ENCODE peak calls at places on chromosomes 13 and 19, in nine cellular contexts. I is PC-3, V is HCT116, P is GM23338, W is MM.1S, R is GM23248, L is SK-N-SH, H is hepatocyte, X is PC-9. C is an unnamed sample. For H3K9me2, the result is how much of the 10 kb centered on the place peaks cover.

GRCh38 chr19:50387176-50387867 is 3.2 kb downstream of the POLD1 start:
- DNase-seq in W (no peak), X (no peak), V (no peak), P (no peak), H (no peak), L (no peak), I (no peak), R (peak), C (no peak)

GRCh38 chr19:18304496-18305312 is 18.2 kb downstream of the LSM4 start:
- DNase-seq in I (peak), W (peak), L (peak), R (peak), P (peak), V (no peak), H (peak), X (peak), C (peak)

GRCh38 chr19:6067975-6068374 is 42.3 kb downstream of the RFX2 start:
- DNase-seq in X (no peak), L (no peak), P (no peak), V (no peak), H (no peak), W (no peak), I (no peak), R (no peak), C (no peak)

GRCh38 chr19:18401580-18402112 is 4.2 kb upstream of the LRRC25 start:
- DNase-seq in I (peak), X (peak), L (no peak), W (peak), H (peak), P (peak), V (no peak), R (peak), C (peak)

GRCh38 chr13:50712469-50712868 is 131.0 kb downstream of the DLEU7 start:
- DNase-seq in V (no peak), L (no peak), H (no peak), W (no peak), P (no peak), R (no peak), I (no peak), X (no peak), C (no peak)

GRCh38 chr13:41418751-41419150 is 38.6 kb upstream of the RGCC start:
- DNase-seq in P (no peak), V (no peak), X (no peak), R (no peak), L (no peak), W (no peak), H (no peak), I (no peak), C (no peak)

GRCh38 chr13:24670927-24671326 is 9.3 kb upstream of the ATP12A start:
- DNase-seq in L (peak), I (peak), W (no peak), X (peak), H (peak), V (peak), R (peak), P (peak), C (peak)

GRCh38 chr13:76711515-76712182 is 174.6 kb downstream of the KCTD12 start:
- DNase-seq in I (peak), L (no peak), W (no peak), V (no peak), R (peak), X (no peak), P (no peak), H (peak), C (no peak)

GRCh38 chr19:2814426-2814825 is 5.2 kb upstream of the ZNF554 start:
- DNase-seq in W (no peak), R (no peak), L (peak), P (no peak), H (no peak), I (no peak), X (no peak), V (no peak), C (no peak)

GRCh38 chr19:33872445-33873320 is 76.0 kb downstream of the KCTD15 start:
- DNase-seq in P (no peak), V (no peak), L (no peak), X (no peak), I (no peak), R (no peak), W (no peak), H (no peak), C (no peak)

GRCh38 chr19:55579766-55580621 is 654 bp downstream of the ZNF579 start:
- DNase-seq in L (peak), H (peak), I (peak), R (peak), X (peak), W (no peak), V (no peak), P (peak), C (peak)

GRCh38 chr19:44607049-44607448 is 6.3 kb upstream of the IGSF23 start:
- DNase-seq in H (no peak), W (no peak), X (no peak), R (peak), V (no peak), I (peak), L (no peak), P (no peak), C (no peak)

GRCh38 chr13:97067342-97067895 is 73.1 kb upstream of the OXGR1 start:
- DNase-seq in I (no peak), L (no peak), R (peak), X (no peak), W (no peak), H (no peak), P (no peak), V (no peak), C (no peak)

GRCh38 chr13:40486518-40487163 is 179.8 kb downstream of the FOXO1 start:
- DNase-seq in W (no peak), L (no peak), R (no peak), V (no peak), X (no peak), I (no peak), P (no peak), H (no peak), C (no peak)

GRCh38 chr13:98997738-98998641 is 20.1 kb upstream of the DOCK9 start:
- DNase-seq in W (no peak), X (peak), I (peak), R (peak), L (no peak), P (no peak), V (no peak), H (no peak), C (no peak)

GRCh38 chr19:31312004-31312403 is 37.2 kb downstream of the TSHZ3 start:
- DNase-seq in H (peak), V (no peak), L (no peak), P (no peak), X (no peak), I (peak), R (peak), W (no peak), C (no peak)

GRCh38 chr13:101649490-101650126 is 197.1 kb downstream of the ITGBL1 start:
- DNase-seq in H (peak), L (no peak), P (no peak), X (no peak), I (peak), V (no peak), R (peak), W (no peak), C (no peak)

GRCh38 chr13:29369060-29369743 is 226.3 kb downstream of the SLC7A1 start:
- DNase-seq in W (peak), P (peak), V (peak), R (peak), H (peak), I (peak), L (peak), X (peak), C (peak)

GRCh38 chr13:20105161-20105689 is 55.6 kb downstream of the GJA3 start:
- DNase-seq in V (no peak), W (no peak), H (no peak), L (no peak), I (no peak), R (no peak), P (no peak), X (no peak), C (no peak)

GRCh38 chr19:18894254-18895037 is 1.5 kb downstream of the CERS1 start:
- DNase-seq in L (peak), X (no peak), I (no peak), H (peak), P (peak), W (no peak), R (peak), V (no peak), C (peak)

GRCh38 chr19:29882719-29883105 is 59.3 kb upstream of the URI1 start:
- DNase-seq in R (no peak), H (peak), W (no peak), V (no peak), P (peak), L (no peak), I (no peak), X (no peak), C (no peak)

GRCh38 chr13:73618275-73618865 is 515.8 kb downstream of the KLF12 start:
- DNase-seq in H (peak), V (no peak), X (no peak), R (no peak), W (no peak), P (peak), I (peak), L (no peak), C (no peak)

GRCh38 chr13:47945738-47946137 is 55.3 kb downstream of the SUCLA2 start:
- DNase-seq in I (no peak), L (no peak), V (no peak), R (peak), W (no peak), H (peak), P (no peak), X (no peak), C (no peak)

GRCh38 chr13:48496796-48497195 is 36.1 kb downstream of the RCBTB2 start:
- DNase-seq in R (no peak), V (no peak), P (peak), W (no peak), X (no peak), I (no peak), L (no peak), H (no peak), C (peak)

GRCh38 chr19:44738603-44739585 is 9.6 kb upstream of the BCL3 start:
- DNase-seq in L (no peak), H (peak), R (peak), V (no peak), I (no peak), W (no peak), P (no peak), X (peak), C (no peak)

GRCh38 chr13:110149036-110149435 is 157.9 kb downstream of the COL4A1 start:
- DNase-seq in W (no peak), I (no peak), V (no peak), X (no peak), R (no peak), H (no peak), L (no peak), P (no peak), C (no peak)

GRCh38 chr19:38034153-38034835 is 127.3 kb downstream of the SIPA1L3 start:
- DNase-seq in V (no peak), H (no peak), R (peak), I (no peak), X (no peak), W (no peak), L (no peak), P (no peak), C (peak)

GRCh38 chr13:36217456-36217855 is 3.1 kb upstream of the SOHLH2 start:
- DNase-seq in L (no peak), W (peak), P (no peak), H (no peak), I (no peak), V (no peak), R (no peak), X (no peak), C (no peak)

GRCh38 chr19:5914946-5915781 is 1.1 kb downstream of the CAPS start:
- DNase-seq in L (no peak), H (peak), W (no peak), R (no peak), V (no peak), I (peak), X (peak), P (no peak), C (no peak)

GRCh38 chr19:4371898-4372629 is 28.3 kb downstream of the SH3GL1 start:
- DNase-seq in H (no peak), R (no peak), W (no peak), V (no peak), P (no peak), L (no peak), I (no peak), X (no peak), C (no peak)

GRCh38 chr19:14482112-14482941 is 7.2 kb upstream of the PTGER1 start:
- DNase-seq in X (no peak), L (no peak), P (no peak), H (no peak), V (no peak), I (no peak), W (no peak), R (no peak), C (peak)
- H3K9me2 ChIP-seq in X (under half), L (under half), P (under half), H (under half), V (under half), I (under half), W (under half), R (under half), C (under half)

DNA sequence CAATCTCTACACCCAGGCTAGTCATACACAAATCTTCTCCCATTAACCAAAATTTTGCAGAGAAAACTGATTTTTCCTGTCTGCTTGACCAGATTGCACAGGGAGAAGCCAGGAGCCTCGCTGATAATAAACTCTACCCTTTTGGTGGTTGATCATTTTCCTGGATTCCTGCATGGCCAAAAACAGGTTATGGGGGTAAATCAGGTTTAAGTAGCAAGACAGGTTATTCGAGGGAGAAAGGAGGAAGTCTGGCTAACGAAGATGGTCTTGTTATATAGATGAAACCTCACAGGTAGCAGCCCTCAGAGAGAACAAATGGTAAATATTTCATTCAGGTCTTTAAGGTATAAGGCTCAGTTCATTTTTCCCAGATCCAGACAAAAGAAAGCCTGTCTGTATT is 16.0 kb upstream of the CEACAM6 start:
- DNase-seq in X (no peak), P (no peak), L (no peak), I (peak), H (no peak), R (no peak), W (no peak), V (no peak), C (no peak)
- H3K9me2 ChIP-seq in X (under half), P (under half), L (under half), I (under half), H (under half), R (under half), W (under half), V (under half), C (under half)

GRCh38 chr13:33249894-33250293 is 35.7 kb downstream of the STARD13 start:
- DNase-seq in H (no peak), V (no peak), W (no peak), R (no peak), X (no peak), L (no peak), P (no peak), I (no peak), C (no peak)
- H3K9me2 ChIP-seq in H (under half), V (under half), W (under half), R (under half), X (under half), L (under half), P (under half), I (under half), C (under half)

GRCh38 chr13:91100944-91101343 is 246.5 kb upstream of the MIR17HG start:
- DNase-seq in W (no peak), R (no peak), P (no peak), V (no peak), X (no peak), H (no peak), I (no peak), L (no peak), C (no peak)
- H3K9me2 ChIP-seq in W (under half), R (under half), P (under half), V (under half), X (under half), H (under half), I (under half), L (under half), C (under half)

GRCh38 chr19:58268344-58268743 is 10.4 kb upstream of the ZNF8 start:
- DNase-seq in R (no peak), H (no peak), I (no peak), L (no peak), P (no peak), X (no peak), V (no peak), W (no peak), C (no peak)
- H3K9me2 ChIP-seq in R (under half), H (under half), I (under half), L (under half), P (under half), X (under half), V (under half), W (under half), C (under half)

GRCh38 chr19:46218160-46218559 is 11.4 kb upstream of the IGFL1 start:
- DNase-seq in V (peak), L (no peak), H (peak), X (no peak), R (peak), I (peak), W (peak), P (peak), C (peak)
- H3K9me2 ChIP-seq in V (under half), L (under half), H (under half), X (under half), R (under half), I (under half), W (under half), P (under half), C (under half)

GRCh38 chr19:40228371-40228770 is 1.9 kb upstream of the CCNP start:
- DNase-seq in I (no peak), W (no peak), X (no peak), L (no peak), H (no peak), P (no peak), V (no peak), R (no peak), C (no peak)
- H3K9me2 ChIP-seq in I (under half), W (under half), X (under half), L (under half), H (under half), P (under half), V (under half), R (under half), C (under half)

C was measured in Karpas-422.